ENCODE peak calls at places on chromosome 2, in six cellular contexts. T is brain microvascular endothelial cell, D is astrocyte, X is thoracic aorta, Q is H9, H is GM23338. J is an unnamed sample.

GRCh38 chr2:143034292-143035074 is 94.7 kb upstream of the ARHGAP15 start:
- DNase-seq in T (peak), D (peak), X (no peak), Q (no peak), H (peak), J (peak)

GRCh38 chr2:190328748-190329147 is 9.1 kb upstream of the HIBCH start:
- DNase-seq in T (no peak), D (no peak), X (no peak), Q (no peak), H (peak), J (peak)

GRCh38 chr2:204590063-204590462 is 44.8 kb downstream of the PARD3B start:
- DNase-seq in T (no peak), D (no peak), X (no peak), Q (no peak), H (no peak), J (no peak)

GRCh38 chr2:17583166-17583565 is 42.7 kb downstream of the VSNL1 start:
- DNase-seq in T (peak), D (peak), X (no peak), Q (no peak), H (no peak), J (no peak)

GRCh38 chr2:44392338-44392943 is 30.7 kb downstream of the CAMKMT start:
- DNase-seq in T (peak), D (no peak), X (no peak), Q (no peak), H (peak), J (peak)

GRCh38 chr2:10654069-10654468 is 35.7 kb downstream of the NOL10 start:
- DNase-seq in T (no peak), D (peak), X (no peak), Q (no peak), H (no peak), J (peak)

GRCh38 chr2:133438026-133438425 is 130.2 kb downstream of the NCKAP5 start:
- DNase-seq in T (no peak), D (no peak), X (no peak), Q (no peak), H (no peak), J (no peak)

GRCh38 chr2:187208199-187208785 is 239.8 kb downstream of the CALCRL start:
- DNase-seq in T (no peak), D (no peak), X (no peak), Q (no peak), H (no peak), J (no peak)

GRCh38 chr2:208049441-208049840 is 24.1 kb upstream of the PLEKHM3 start:
- DNase-seq in T (no peak), D (no peak), X (no peak), Q (no peak), H (no peak), J (no peak)

GRCh38 chr2:201154615-201155014 is 28.3 kb upstream of the CASP10 start:
- DNase-seq in T (no peak), D (no peak), X (no peak), Q (no peak), H (no peak), J (no peak)

GRCh38 chr2:233240897-233241296 is 10.6 kb upstream of the ATG16L1 start:
- DNase-seq in T (no peak), D (no peak), X (no peak), Q (no peak), H (no peak), J (no peak)

GRCh38 chr2:137190411-137191190 is 425.3 kb downstream of the THSD7B start:
- DNase-seq in T (peak), D (no peak), X (no peak), Q (no peak), H (no peak), J (no peak)

GRCh38 chr2:55235724-55236538 is 3.4 kb downstream of the RPS27A start:
- DNase-seq in T (no peak), D (no peak), X (no peak), Q (no peak), H (no peak), J (no peak)

GRCh38 chr2:124983595-124983994 is 958.5 kb downstream of the CNTNAP5 start:
- DNase-seq in T (no peak), D (peak), X (no peak), Q (no peak), H (no peak), J (peak)

GRCh38 chr2:232854082-232854481 is 16.0 kb upstream of the SNORC start:
- DNase-seq in T (peak), D (peak), X (no peak), Q (no peak), H (no peak), J (no peak)

DNA sequence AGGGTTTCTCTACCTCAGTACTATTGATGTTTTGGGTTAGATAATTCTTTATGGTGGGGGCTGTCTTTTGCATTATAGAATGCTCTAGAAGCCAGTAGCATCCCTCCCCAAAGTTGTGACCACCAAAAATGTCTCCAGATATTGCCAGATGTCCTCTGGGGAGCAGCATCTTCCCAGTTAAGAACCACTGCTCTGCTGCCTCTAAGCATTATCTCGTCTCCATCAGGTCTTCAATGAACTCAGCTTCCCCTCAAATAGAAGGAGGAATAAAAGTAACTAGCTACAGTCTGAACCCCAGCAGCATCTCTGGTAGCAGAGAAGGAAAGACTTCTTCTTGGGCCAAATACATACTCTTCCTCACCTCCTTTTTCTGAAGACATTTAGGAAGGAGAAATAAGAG is 244.1 kb downstream of the AGPS start:
- DNase-seq in T (no peak), D (no peak), X (no peak), Q (no peak), H (no peak), J (no peak)
- TF ChIP-seq CTCF in T (no peak), D (no peak), X (no peak), Q (no peak), H (peak), J (no peak)

DNA sequence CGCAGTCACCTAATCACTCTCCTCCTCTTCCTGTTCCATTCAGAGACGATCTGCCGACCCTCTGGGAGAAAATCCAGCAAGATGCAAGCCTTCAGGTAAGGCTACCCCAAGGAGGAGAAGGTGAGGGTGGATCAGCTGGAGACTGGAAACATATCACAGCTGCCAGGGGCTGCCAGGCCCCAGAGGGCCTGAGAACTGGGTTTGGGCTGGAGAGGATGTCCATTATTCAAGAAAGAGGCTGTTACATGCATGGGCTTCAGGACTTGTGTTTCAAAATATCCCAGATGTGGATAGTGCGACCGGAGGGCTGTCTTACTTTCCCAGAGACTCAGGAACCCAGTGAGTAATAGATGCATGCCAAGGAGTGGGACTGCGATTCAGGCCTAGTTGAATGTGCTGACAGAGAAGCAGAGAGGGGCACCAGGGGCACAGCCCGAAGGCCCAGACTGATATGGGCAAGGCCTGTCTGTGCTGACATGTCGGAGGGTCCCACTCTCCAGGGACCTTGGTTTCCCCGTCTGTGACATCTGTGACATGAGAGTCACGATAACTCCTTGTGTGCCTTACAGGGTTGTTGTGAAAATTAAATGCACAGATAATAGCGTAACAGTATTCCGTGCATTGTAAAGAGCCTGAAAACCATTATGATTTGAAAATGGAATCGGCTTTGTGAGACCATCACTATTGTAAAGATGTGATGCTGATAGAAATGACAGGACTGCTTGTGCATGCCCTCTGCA is 418 bp downstream of the IL1RN start:
- DNase-seq in T (no peak), D (no peak), X (no peak), Q (no peak), H (no peak), J (no peak)
- H3K27ac ChIP-seq in T (no peak), D (no peak), X (no peak), Q (no peak), H (no peak), J (no peak)

GRCh38 chr2:231412616-231412963 is 17.1 kb downstream of the B3GNT7 start:
- DNase-seq in T (no peak), D (no peak), X (no peak), Q (no peak), H (no peak), J (no peak)

GRCh38 chr2:231413456-231413855 is 17.9 kb downstream of the B3GNT7 start:
- DNase-seq in T (no peak), D (no peak), X (no peak), Q (no peak), H (peak), J (no peak)

GRCh38 chr2:231410293-231411004 is 14.9 kb downstream of the B3GNT7 start:
- DNase-seq in T (no peak), D (no peak), X (no peak), Q (peak), H (peak), J (no peak)

GRCh38 chr2:231411237-231411636 is 15.7 kb downstream of the B3GNT7 start:
- DNase-seq in T (no peak), D (no peak), X (no peak), Q (no peak), H (peak), J (no peak)

DNA sequence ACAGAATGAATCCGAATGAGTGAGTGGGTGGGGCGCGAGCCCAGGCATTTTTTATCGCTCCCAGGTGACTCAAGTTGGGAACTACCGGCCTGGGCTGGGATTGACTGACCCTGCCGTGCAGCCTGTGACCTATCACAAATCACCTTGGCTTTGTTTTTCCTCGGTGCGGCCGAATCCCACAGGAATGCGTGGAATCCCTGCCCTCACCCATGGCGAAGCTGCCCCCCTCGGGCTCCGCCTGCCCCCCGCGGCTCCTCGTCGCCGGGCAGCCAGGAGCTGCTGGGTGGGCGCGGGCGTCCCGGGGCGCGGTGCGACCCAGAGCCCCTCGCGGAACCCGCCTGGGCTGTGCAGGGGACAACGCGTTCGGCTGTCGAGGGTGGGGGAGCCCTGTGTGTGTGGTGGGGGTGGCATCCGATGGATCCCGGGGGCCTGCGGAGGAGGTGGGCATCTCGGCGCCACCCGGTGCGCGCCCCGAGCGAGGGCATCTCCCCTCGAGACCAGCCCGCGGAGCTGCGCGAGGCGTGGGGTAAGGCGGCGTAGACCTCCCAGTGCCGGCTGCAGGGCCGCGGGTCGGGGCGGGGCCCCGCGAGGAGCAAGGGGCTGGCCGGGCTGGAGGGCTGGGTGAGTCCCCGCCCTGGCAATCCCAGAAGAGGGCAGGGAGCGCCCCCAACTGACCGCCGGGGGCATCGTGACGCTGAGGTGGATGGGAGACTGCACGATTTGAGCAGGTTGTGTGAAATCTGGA is 16.5 kb downstream of the B3GNT7 start:
- DNase-seq in T (peak), D (peak), X (peak), Q (peak), H (peak), J (peak)
- TF ChIP-seq CTCF in T (peak), D (peak), X (peak), Q (peak), H (peak), J (peak)

GRCh38 chr2:23532311-23533013 is 147.5 kb downstream of the KLHL29 start:
- DNase-seq in T (no peak), D (no peak), X (no peak), Q (no peak), H (no peak), J (no peak)
- H3K27ac ChIP-seq in T (no peak), D (no peak), X (no peak), Q (no peak), H (no peak), J (no peak)

J was measured in RWPE1.